ENCODE peak calls at places on chromosomes 12 and 14, in seven cellular contexts. One of them, this sample, is unnamed.

GRCh38 chr12:123794027-123794426 is 31.9 kb downstream of the DNAH10 start:
- DNase-seq in nephron progenitor cell: no peak
- DNase-seq in Peyer's patch: no peak
- DNase-seq in ascending aorta: no peak
- DNase-seq in tibial nerve: no peak
- DNase-seq in AG09319: no peak
- DNase-seq in BJ: no peak
- DNase-seq in this sample: no peak

GRCh38 chr12:93098077-93098476 is 169.0 kb upstream of the EEA1 start:
- DNase-seq in ascending aorta: peak; percentile 78
- DNase-seq in Peyer's patch: no peak
- DNase-seq in tibial nerve: peak; percentile 86
- DNase-seq in AG09319: no peak
- DNase-seq in nephron progenitor cell: peak; percentile 23
- DNase-seq in BJ: no peak
- DNase-seq in this sample: peak; percentile 72

GRCh38 chr12:85278598-85279448 is 1.2 kb upstream of the ALX1 start:
- DNase-seq in tibial nerve: no peak
- DNase-seq in AG09319: no peak
- DNase-seq in BJ: no peak
- DNase-seq in Peyer's patch: peak; percentile 43
- DNase-seq in ascending aorta: no peak
- DNase-seq in nephron progenitor cell: peak; percentile 13
- DNase-seq in this sample: no peak

GRCh38 chr12:57688931-57689330 is 5.0 kb upstream of the OS9 start:
- DNase-seq in AG09319: no peak
- DNase-seq in nephron progenitor cell: no peak
- DNase-seq in tibial nerve: no peak
- DNase-seq in Peyer's patch: no peak
- DNase-seq in BJ: no peak
- DNase-seq in ascending aorta: no peak
- DNase-seq in this sample: no peak

GRCh38 chr12:18492372-18493025 is 231.2 kb downstream of the PIK3C2G start:
- DNase-seq in Peyer's patch: no peak
- DNase-seq in ascending aorta: no peak
- DNase-seq in nephron progenitor cell: no peak
- DNase-seq in AG09319: peak; percentile 4
- DNase-seq in tibial nerve: no peak
- DNase-seq in BJ: no peak
- DNase-seq in this sample: no peak

GRCh38 chr12:12357697-12358476 is 1.0 kb downstream of the BORCS5 start:
- DNase-seq in tibial nerve: no peak
- DNase-seq in ascending aorta: no peak
- DNase-seq in BJ: no peak
- DNase-seq in AG09319: no peak
- DNase-seq in nephron progenitor cell: no peak
- DNase-seq in Peyer's patch: no peak
- DNase-seq in this sample: no peak

GRCh38 chr12:54019111-54019811 is 9.0 kb upstream of the HOXC6 start:
- DNase-seq in AG09319: no peak
- DNase-seq in nephron progenitor cell: peak; percentile 46
- DNase-seq in BJ: no peak
- DNase-seq in Peyer's patch: peak; percentile 46
- DNase-seq in ascending aorta: no peak
- DNase-seq in tibial nerve: no peak
- DNase-seq in this sample: no peak

GRCh38 chr12:113261847-113262470 is 40.7 kb downstream of the TPCN1 start:
- DNase-seq in AG09319: no peak
- DNase-seq in Peyer's patch: no peak
- DNase-seq in nephron progenitor cell: no peak
- DNase-seq in ascending aorta: no peak
- DNase-seq in BJ: no peak
- DNase-seq in tibial nerve: no peak
- DNase-seq in this sample: no peak

GRCh38 chr12:2754208-2754607 is 40.6 kb upstream of the FKBP4 start:
- DNase-seq in BJ: no peak
- DNase-seq in Peyer's patch: no peak
- DNase-seq in AG09319: no peak
- DNase-seq in ascending aorta: no peak
- DNase-seq in tibial nerve: no peak
- DNase-seq in nephron progenitor cell: no peak
- DNase-seq in this sample: no peak

GRCh38 chr14:23452237-23452636 is 16.8 kb upstream of the MYH7 start:
- DNase-seq in nephron progenitor cell: no peak
- DNase-seq in AG09319: no peak
- DNase-seq in ascending aorta: no peak
- DNase-seq in tibial nerve: no peak
- DNase-seq in Peyer's patch: no peak
- DNase-seq in BJ: no peak
- DNase-seq in this sample: no peak

GRCh38 chr12:25054076-25054782 is 105.3 kb upstream of the BCAT1 start:
- DNase-seq in BJ: no peak
- DNase-seq in tibial nerve: no peak
- DNase-seq in AG09319: no peak
- DNase-seq in nephron progenitor cell: no peak
- DNase-seq in ascending aorta: no peak
- DNase-seq in Peyer's patch: no peak
- DNase-seq in this sample: no peak

GRCh38 chr12:1544991-1545700 is 49.2 kb downstream of the FBXL14 start:
- DNase-seq in tibial nerve: peak; percentile 37
- DNase-seq in ascending aorta: no peak
- DNase-seq in nephron progenitor cell: no peak
- DNase-seq in BJ: no peak
- DNase-seq in Peyer's patch: no peak
- DNase-seq in AG09319: no peak
- DNase-seq in this sample: no peak

GRCh38 chr12:65941388-65941787 is 117.1 kb downstream of the HMGA2 start:
- DNase-seq in AG09319: peak; percentile 65
- DNase-seq in tibial nerve: no peak
- DNase-seq in Peyer's patch: no peak
- DNase-seq in ascending aorta: no peak
- DNase-seq in nephron progenitor cell: no peak
- DNase-seq in BJ: peak; percentile 91
- DNase-seq in this sample: no peak

GRCh38 chr12:113476093-113476986 is 4.7 kb upstream of the LHX5 start:
- DNase-seq in Peyer's patch: no peak
- DNase-seq in ascending aorta: no peak
- DNase-seq in nephron progenitor cell: no peak
- DNase-seq in AG09319: no peak
- DNase-seq in tibial nerve: no peak
- DNase-seq in BJ: no peak
- DNase-seq in this sample: no peak

GRCh38 chr14:51979399-51979709 is 10.0 kb upstream of the RTRAF start:
- DNase-seq in Peyer's patch: no peak
- DNase-seq in BJ: no peak
- DNase-seq in nephron progenitor cell: no peak
- DNase-seq in tibial nerve: no peak
- DNase-seq in ascending aorta: no peak
- DNase-seq in AG09319: no peak
- DNase-seq in this sample: no peak
- TF ChIP-seq CTCF in Peyer's patch: no peak
- TF ChIP-seq CTCF in BJ: no peak
- TF ChIP-seq CTCF in nephron progenitor cell: peak; percentile 6
- TF ChIP-seq CTCF in tibial nerve: no peak
- TF ChIP-seq CTCF in ascending aorta: no peak
- TF ChIP-seq CTCF in AG09319: no peak
- TF ChIP-seq CTCF in this sample: no peak

DNA sequence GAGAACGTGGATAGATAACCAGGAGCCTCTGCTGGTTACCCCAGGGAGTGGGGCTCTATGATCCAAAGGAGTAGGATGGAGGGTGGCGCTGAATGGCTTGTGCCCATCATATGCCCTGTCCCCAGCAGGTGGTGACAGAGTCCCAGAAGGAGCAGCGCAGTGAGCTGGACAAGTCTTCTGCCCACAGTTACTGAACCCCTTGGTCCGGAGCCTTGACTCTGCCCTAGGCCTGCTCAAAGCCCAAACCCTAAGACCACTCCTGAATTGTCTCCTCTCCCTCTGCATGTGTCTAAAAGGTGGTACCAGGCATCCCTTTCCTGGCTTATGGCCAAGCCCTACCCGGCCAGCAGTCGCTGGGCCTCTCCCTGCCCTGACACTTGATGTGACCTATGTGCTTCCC is 3.2 kb downstream of the PRPH start:
- DNase-seq in tibial nerve: no peak
- DNase-seq in AG09319: no peak
- DNase-seq in nephron progenitor cell: no peak
- DNase-seq in ascending aorta: no peak
- DNase-seq in BJ: no peak
- DNase-seq in Peyer's patch: no peak
- DNase-seq in this sample: no peak
- TF ChIP-seq CTCF in tibial nerve: no peak
- TF ChIP-seq CTCF in AG09319: no peak
- TF ChIP-seq CTCF in nephron progenitor cell: no peak
- TF ChIP-seq CTCF in ascending aorta: no peak
- TF ChIP-seq CTCF in BJ: no peak
- TF ChIP-seq CTCF in Peyer's patch: no peak
- TF ChIP-seq CTCF in this sample: no peak

GRCh38 chr12:46135750-46136149 is 133.1 kb downstream of the SLC38A1 start:
- DNase-seq in ascending aorta: no peak
- DNase-seq in Peyer's patch: no peak
- DNase-seq in tibial nerve: no peak
- DNase-seq in nephron progenitor cell: no peak
- DNase-seq in AG09319: no peak
- DNase-seq in BJ: no peak
- DNase-seq in this sample: no peak

GRCh38 chr12:46133751-46134150 is 135.1 kb downstream of the SLC38A1 start:
- DNase-seq in BJ: no peak
- DNase-seq in ascending aorta: no peak
- DNase-seq in Peyer's patch: no peak
- DNase-seq in nephron progenitor cell: no peak
- DNase-seq in tibial nerve: no peak
- DNase-seq in AG09319: no peak
- DNase-seq in this sample: no peak

GRCh38 chr12:46134205-46134811 is 134.5 kb downstream of the SLC38A1 start:
- DNase-seq in ascending aorta: no peak
- DNase-seq in nephron progenitor cell: no peak
- DNase-seq in tibial nerve: no peak
- DNase-seq in AG09319: no peak
- DNase-seq in Peyer's patch: no peak
- DNase-seq in BJ: no peak
- DNase-seq in this sample: no peak

GRCh38 chr12:46134852-46135251 is 134.0 kb downstream of the SLC38A1 start:
- DNase-seq in BJ: no peak
- DNase-seq in Peyer's patch: no peak
- DNase-seq in AG09319: no peak
- DNase-seq in tibial nerve: no peak
- DNase-seq in ascending aorta: no peak
- DNase-seq in nephron progenitor cell: no peak
- DNase-seq in this sample: no peak

GRCh38 chr12:46131729-46132128 is 137.1 kb downstream of the SLC38A1 start:
- DNase-seq in Peyer's patch: no peak
- DNase-seq in tibial nerve: no peak
- DNase-seq in BJ: no peak
- DNase-seq in ascending aorta: no peak
- DNase-seq in AG09319: no peak
- DNase-seq in nephron progenitor cell: no peak
- DNase-seq in this sample: no peak
- TF ChIP-seq CTCF in Peyer's patch: no peak
- TF ChIP-seq CTCF in tibial nerve: no peak
- TF ChIP-seq CTCF in BJ: peak; percentile 21
- TF ChIP-seq CTCF in ascending aorta: peak; percentile 17
- TF ChIP-seq CTCF in AG09319: no peak
- TF ChIP-seq CTCF in nephron progenitor cell: no peak
- TF ChIP-seq CTCF in this sample: no peak

DNA sequence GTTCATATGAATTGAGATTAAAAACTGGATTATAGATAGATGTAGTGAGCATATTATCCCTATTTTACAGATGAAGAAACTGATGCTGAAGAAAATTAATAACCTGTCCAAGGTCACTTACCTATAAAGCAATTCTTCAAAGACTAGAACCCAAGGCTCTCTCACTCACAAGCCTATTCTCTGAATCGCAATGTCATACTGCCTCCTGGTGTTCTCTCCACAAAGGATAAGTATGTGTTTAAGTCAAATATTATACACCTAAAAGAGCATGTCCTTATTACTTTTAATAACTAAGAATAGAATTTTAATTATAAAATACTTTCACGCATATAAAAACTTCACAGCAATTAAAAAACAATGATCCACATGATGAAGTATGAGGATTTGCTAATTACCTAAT is 721.3 kb upstream of the USP15 start:
- DNase-seq in Peyer's patch: no peak
- DNase-seq in ascending aorta: no peak
- DNase-seq in nephron progenitor cell: no peak
- DNase-seq in AG09319: no peak
- DNase-seq in BJ: no peak
- DNase-seq in tibial nerve: no peak
- DNase-seq in this sample: no peak
- TF ChIP-seq CTCF in Peyer's patch: no peak
- TF ChIP-seq CTCF in ascending aorta: peak; percentile 12
- TF ChIP-seq CTCF in nephron progenitor cell: no peak
- TF ChIP-seq CTCF in AG09319: no peak
- TF ChIP-seq CTCF in BJ: no peak
- TF ChIP-seq CTCF in tibial nerve: no peak
- TF ChIP-seq CTCF in this sample: no peak

GRCh38 chr14:33835677-33836076 is 115.2 kb downstream of the EGLN3 start:
- DNase-seq in nephron progenitor cell: no peak
- DNase-seq in Peyer's patch: no peak
- DNase-seq in BJ: no peak
- DNase-seq in ascending aorta: no peak
- DNase-seq in tibial nerve: no peak
- DNase-seq in AG09319: no peak
- DNase-seq in this sample: no peak
- TF ChIP-seq CTCF in nephron progenitor cell: no peak
- TF ChIP-seq CTCF in Peyer's patch: no peak
- TF ChIP-seq CTCF in BJ: no peak
- TF ChIP-seq CTCF in ascending aorta: no peak
- TF ChIP-seq CTCF in tibial nerve: no peak
- TF ChIP-seq CTCF in AG09319: no peak
- TF ChIP-seq CTCF in this sample: no peak